ENCODE peak calls at places on chromosome 12, in nine cellular contexts. Q, F, K, N, Z, H, G, I and V are unnamed samples.

GRCh38 chr12:58106185-58106584 is 164.8 kb downstream of the ATP23 start:
- DNase-seq in Q (no peak), F (no peak), K (no peak), N (no peak), Z (no peak), H (no peak), G (no peak), I (no peak), V (no peak)

GRCh38 chr12:28506271-28506670 is 316.0 kb downstream of the CCDC91 start:
- DNase-seq in Q (no peak), F (no peak), K (no peak), N (peak), Z (no peak), H (no peak), G (no peak), I (no peak), V (no peak)

GRCh38 chr12:6451348-6452244 is at the start of gene TAPBPL:
- DNase-seq in Q (peak), F (peak), K (peak), N (peak), Z (peak), H (peak), G (peak), I (peak), V (peak)

GRCh38 chr12:122888232-122888752 is 7.6 kb downstream of the VPS37B start:
- DNase-seq in Q (peak), F (no peak), K (peak), N (peak), Z (no peak), H (peak), G (no peak), I (peak), V (peak)

GRCh38 chr12:79766705-79767464 is 76.1 kb upstream of the PAWR start:
- DNase-seq in Q (no peak), F (no peak), K (no peak), N (peak), Z (no peak), H (no peak), G (no peak), I (no peak), V (no peak)

GRCh38 chr12:124493809-124494750 is 73.3 kb downstream of the NCOR2 start:
- DNase-seq in Q (no peak), F (peak), K (no peak), N (no peak), Z (no peak), H (no peak), G (peak), I (no peak), V (peak)

GRCh38 chr12:100753837-100754236 is 40.7 kb upstream of the ANO4 start:
- DNase-seq in Q (no peak), F (no peak), K (no peak), N (peak), Z (no peak), H (no peak), G (no peak), I (no peak), V (no peak)

GRCh38 chr12:12286441-12286840 is 19.6 kb upstream of the LRP6 start:
- DNase-seq in Q (no peak), F (no peak), K (no peak), N (no peak), Z (no peak), H (no peak), G (no peak), I (no peak), V (no peak)

GRCh38 chr12:127363392-127363791 is 903.6 kb upstream of the TMEM132C start:
- DNase-seq in Q (no peak), F (no peak), K (peak), N (no peak), Z (peak), H (no peak), G (no peak), I (no peak), V (no peak)

GRCh38 chr12:131388164-131388795 is 322.6 kb upstream of the SFSWAP start:
- DNase-seq in Q (no peak), F (no peak), K (no peak), N (no peak), Z (no peak), H (no peak), G (no peak), I (no peak), V (no peak)

GRCh38 chr12:83904175-83904574 is 1008.4 kb downstream of the SLC6A15 start:
- DNase-seq in Q (no peak), F (no peak), K (no peak), N (no peak), Z (no peak), H (no peak), G (no peak), I (no peak), V (no peak)

GRCh38 chr12:93537769-93538168 is 34.7 kb upstream of the SOCS2 start:
- DNase-seq in Q (no peak), F (no peak), K (no peak), N (no peak), Z (no peak), H (no peak), G (no peak), I (no peak), V (no peak)